ENCODE peak calls at places on chromosomes 5 and 9, in ten cellular contexts. One of them, this sample, is unnamed.

GRCh38 chr5:179533907-179534306 is 16.4 kb upstream of the RUFY1 start:
- DNase-seq in HL-60: no peak
- DNase-seq in IMR-90: no peak
- DNase-seq in WTC11: no peak
- DNase-seq in hypothalamus: no peak
- DNase-seq in activated naive CD4-positive, alpha-beta T cell: no peak
- DNase-seq in A549: no peak
- DNase-seq in pulmonary artery endothelial cell: no peak
- DNase-seq in mucosa of descending colon: no peak
- DNase-seq in iris pigment epithelial cell: no peak
- DNase-seq in this sample: no peak

GRCh38 chr5:372911-373709 is 51.6 kb downstream of the AHRR start:
- DNase-seq in HL-60: peak
- DNase-seq in IMR-90: no peak
- DNase-seq in WTC11: no peak
- DNase-seq in hypothalamus: no peak
- DNase-seq in activated naive CD4-positive, alpha-beta T cell: no peak
- DNase-seq in A549: no peak
- DNase-seq in pulmonary artery endothelial cell: no peak
- DNase-seq in mucosa of descending colon: peak
- DNase-seq in iris pigment epithelial cell: no peak
- DNase-seq in this sample: peak

GRCh38 chr5:128498844-128499455 is 39.1 kb downstream of the FBN2 start:
- DNase-seq in HL-60: peak
- DNase-seq in IMR-90: peak
- DNase-seq in WTC11: no peak
- DNase-seq in hypothalamus: no peak
- DNase-seq in activated naive CD4-positive, alpha-beta T cell: no peak
- DNase-seq in A549: peak
- DNase-seq in pulmonary artery endothelial cell: peak
- DNase-seq in mucosa of descending colon: no peak
- DNase-seq in iris pigment epithelial cell: peak
- DNase-seq in this sample: no peak

GRCh38 chr5:57442080-57442839 is 40.4 kb downstream of the ACTBL2 start:
- DNase-seq in HL-60: no peak
- DNase-seq in IMR-90: peak
- DNase-seq in WTC11: no peak
- DNase-seq in hypothalamus: no peak
- DNase-seq in activated naive CD4-positive, alpha-beta T cell: no peak
- DNase-seq in A549: no peak
- DNase-seq in pulmonary artery endothelial cell: peak
- DNase-seq in mucosa of descending colon: no peak
- DNase-seq in iris pigment epithelial cell: peak
- DNase-seq in this sample: no peak

GRCh38 chr5:124000558-124000957 is 488.6 kb downstream of the CSNK1G3 start:
- DNase-seq in HL-60: no peak
- DNase-seq in IMR-90: no peak
- DNase-seq in WTC11: no peak
- DNase-seq in hypothalamus: no peak
- DNase-seq in activated naive CD4-positive, alpha-beta T cell: no peak
- DNase-seq in A549: no peak
- DNase-seq in pulmonary artery endothelial cell: no peak
- DNase-seq in mucosa of descending colon: no peak
- DNase-seq in iris pigment epithelial cell: no peak
- DNase-seq in this sample: no peak

GRCh38 chr5:131417240-131417869 is 153.5 kb downstream of the CDC42SE2 start:
- DNase-seq in HL-60: peak
- DNase-seq in IMR-90: peak
- DNase-seq in WTC11: peak
- DNase-seq in hypothalamus: peak
- DNase-seq in activated naive CD4-positive, alpha-beta T cell: peak
- DNase-seq in A549: peak
- DNase-seq in pulmonary artery endothelial cell: peak
- DNase-seq in mucosa of descending colon: peak
- DNase-seq in iris pigment epithelial cell: peak
- DNase-seq in this sample: peak

GRCh38 chr9:87518702-87519335 is 21.2 kb downstream of the DAPK1 start:
- DNase-seq in HL-60: peak
- DNase-seq in IMR-90: no peak
- DNase-seq in WTC11: no peak
- DNase-seq in hypothalamus: no peak
- DNase-seq in activated naive CD4-positive, alpha-beta T cell: no peak
- DNase-seq in A549: no peak
- DNase-seq in pulmonary artery endothelial cell: peak
- DNase-seq in mucosa of descending colon: no peak
- DNase-seq in iris pigment epithelial cell: peak
- DNase-seq in this sample: no peak

GRCh38 chr9:110541950-110542349 is 37.6 kb downstream of the SVEP1 start:
- DNase-seq in HL-60: no peak
- DNase-seq in IMR-90: peak
- DNase-seq in WTC11: no peak
- DNase-seq in hypothalamus: no peak
- DNase-seq in activated naive CD4-positive, alpha-beta T cell: no peak
- DNase-seq in A549: no peak
- DNase-seq in pulmonary artery endothelial cell: no peak
- DNase-seq in mucosa of descending colon: no peak
- DNase-seq in iris pigment epithelial cell: peak
- DNase-seq in this sample: no peak

GRCh38 chr9:21615018-21615417 is 132.9 kb upstream of the IFNE start:
- DNase-seq in HL-60: no peak
- DNase-seq in IMR-90: no peak
- DNase-seq in WTC11: no peak
- DNase-seq in hypothalamus: no peak
- DNase-seq in activated naive CD4-positive, alpha-beta T cell: no peak
- DNase-seq in A549: no peak
- DNase-seq in pulmonary artery endothelial cell: no peak
- DNase-seq in mucosa of descending colon: no peak
- DNase-seq in iris pigment epithelial cell: no peak
- DNase-seq in this sample: no peak

GRCh38 chr5:87411586-87412416 is 929 bp downstream of the CCNH start:
- DNase-seq in HL-60: no peak
- DNase-seq in IMR-90: peak
- DNase-seq in WTC11: no peak
- DNase-seq in hypothalamus: no peak
- DNase-seq in activated naive CD4-positive, alpha-beta T cell: no peak
- DNase-seq in A549: peak
- DNase-seq in pulmonary artery endothelial cell: no peak
- DNase-seq in mucosa of descending colon: no peak
- DNase-seq in iris pigment epithelial cell: peak
- DNase-seq in this sample: peak

GRCh38 chr9:69582544-69583297 is 89.5 kb downstream of the APBA1 start:
- DNase-seq in HL-60: no peak
- DNase-seq in IMR-90: no peak
- DNase-seq in WTC11: no peak
- DNase-seq in hypothalamus: no peak
- DNase-seq in activated naive CD4-positive, alpha-beta T cell: no peak
- DNase-seq in A549: no peak
- DNase-seq in pulmonary artery endothelial cell: peak
- DNase-seq in mucosa of descending colon: no peak
- DNase-seq in iris pigment epithelial cell: no peak
- DNase-seq in this sample: no peak

GRCh38 chr9:100587375-100587774 is 9.5 kb downstream of the CAVIN4 start:
- DNase-seq in HL-60: no peak
- DNase-seq in IMR-90: peak
- DNase-seq in WTC11: no peak
- DNase-seq in hypothalamus: no peak
- DNase-seq in activated naive CD4-positive, alpha-beta T cell: no peak
- DNase-seq in A549: no peak
- DNase-seq in pulmonary artery endothelial cell: peak
- DNase-seq in mucosa of descending colon: no peak
- DNase-seq in iris pigment epithelial cell: peak
- DNase-seq in this sample: no peak

This sample was measured in CD14-positive monocyte.